ENCODE peak calls at places on chromosomes 4 and X, in six cellular contexts. F is mesenchymal stem cell, O is H9, N is neuronal stem cell, Y is H1, I is trophoblast cell. K is an unnamed sample.

GRCh38 chr4:76504613-76505465 is 69.8 kb downstream of the SHROOM3 start:
- DNase-seq in F (peak), O (no peak), N (no peak), Y (no peak), I (peak), K (peak)

GRCh38 chr4:74516321-74516720 is 71.4 kb downstream of the AREG start:
- DNase-seq in F (peak), O (no peak), N (no peak), Y (no peak), I (no peak), K (peak)

GRCh38 chrX:128078545-128078944 is 26.3 kb upstream of the ACTRT1 start:
- DNase-seq in F (no peak), O (no peak), N (no peak), Y (no peak), I (no peak), K (no peak)

GRCh38 chr4:108512615-108513505 is 107.5 kb upstream of the RPL34 start:
- DNase-seq in F (peak), O (peak), N (peak), Y (peak), I (peak), K (peak)

GRCh38 chr4:73862357-73862756 is 6.8 kb upstream of the CXCL1 start:
- DNase-seq in F (peak), O (no peak), N (no peak), Y (no peak), I (no peak), K (peak)

GRCh38 chrX:69919749-69920148 is 130.0 kb downstream of the AWAT2 start:
- DNase-seq in F (no peak), O (no peak), N (peak), Y (no peak), I (peak), K (no peak)

GRCh38 chr4:113116414-113117345 is 67.2 kb downstream of the ANK2 start:
- DNase-seq in F (no peak), O (peak), N (no peak), Y (no peak), I (no peak), K (no peak)

GRCh38 chr4:138348055-138348454 is 105.9 kb upstream of the SLC7A11 start:
- DNase-seq in F (no peak), O (no peak), N (no peak), Y (no peak), I (no peak), K (peak)

GRCh38 chr4:140056015-140056414 is 98.0 kb downstream of the MAML3 start:
- DNase-seq in F (no peak), O (no peak), N (no peak), Y (no peak), I (peak), K (no peak)

GRCh38 chr4:76704133-76704881 is 193.6 kb downstream of the SOWAHB start:
- DNase-seq in F (peak), O (no peak), N (no peak), Y (no peak), I (peak), K (peak)

GRCh38 chr4:55475394-55476243 is 71.1 kb downstream of the CLOCK start:
- DNase-seq in F (peak), O (no peak), N (no peak), Y (no peak), I (no peak), K (peak)

DNA sequence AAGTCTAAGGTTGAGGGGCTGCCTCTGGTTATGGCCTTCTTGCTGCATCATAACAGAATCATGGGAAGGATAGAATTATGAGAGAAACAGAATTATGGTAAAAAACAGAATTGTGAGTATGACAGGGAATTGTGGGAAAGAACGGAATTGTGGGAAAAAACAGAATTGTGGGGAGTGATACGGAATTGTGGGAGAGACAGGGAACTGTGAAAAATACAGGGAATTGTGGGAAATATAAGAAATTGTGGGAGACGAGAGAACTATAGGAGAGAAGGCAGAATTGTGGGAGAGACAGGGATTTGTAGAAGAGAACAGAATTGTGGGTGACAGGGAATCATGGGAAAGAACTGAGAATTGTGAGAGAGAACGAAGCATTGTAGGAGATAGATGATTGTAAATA is 159.1 kb downstream of the FRMPD4 start:
- DNase-seq in F (no peak), O (no peak), N (no peak), Y (no peak), I (no peak), K (no peak)
- H4K91ac ChIP-seq in F (no peak), O (no peak), N (no peak), Y (no peak), I (no peak), K (no peak)

DNA sequence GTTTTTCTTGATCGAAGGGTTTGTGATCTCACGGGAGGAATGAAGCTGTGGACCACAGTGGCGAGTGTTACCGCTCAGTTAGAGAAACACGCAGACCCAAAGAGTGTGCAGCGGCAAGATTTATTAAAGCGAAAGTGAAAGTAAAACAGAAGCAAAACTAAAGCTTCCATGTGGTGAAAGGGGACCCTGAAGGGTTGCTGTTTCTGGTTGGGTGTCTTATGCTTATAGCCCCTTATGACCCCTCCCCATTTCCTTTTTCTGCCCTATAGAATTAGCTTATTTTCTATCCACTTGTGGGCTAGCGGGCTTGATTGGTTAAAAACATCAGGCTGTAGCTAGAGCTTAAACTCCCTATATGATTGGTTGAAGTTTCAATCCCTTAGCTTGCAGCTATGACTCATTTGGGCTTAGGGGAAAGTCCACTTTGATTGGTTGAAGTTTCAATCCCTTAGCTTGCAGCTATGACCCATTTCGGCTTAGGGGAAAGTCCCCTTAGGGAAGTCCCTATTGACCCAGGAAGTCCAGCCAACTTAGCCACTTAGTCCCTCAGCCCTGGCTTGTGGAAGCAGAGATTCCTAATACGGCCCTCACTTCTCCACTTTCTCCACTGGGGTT is 171.2 kb upstream of the NWD2 start:
- DNase-seq in F (no peak), O (no peak), N (no peak), Y (no peak), I (peak), K (no peak)
- H4K91ac ChIP-seq in F (no peak), O (no peak), N (no peak), Y (no peak), I (no peak), K (no peak)

GRCh38 chrX:152412105-152412504 is 39.0 kb downstream of the GABRA3 start:
- DNase-seq in F (no peak), O (no peak), N (no peak), Y (no peak), I (no peak), K (no peak)

GRCh38 chrX:152418025-152418424 is 33.1 kb downstream of the GABRA3 start:
- DNase-seq in F (no peak), O (no peak), N (no peak), Y (no peak), I (no peak), K (no peak)
- H4K91ac ChIP-seq in F (no peak), O (no peak), N (no peak), Y (no peak), I (no peak), K (no peak)

DNA sequence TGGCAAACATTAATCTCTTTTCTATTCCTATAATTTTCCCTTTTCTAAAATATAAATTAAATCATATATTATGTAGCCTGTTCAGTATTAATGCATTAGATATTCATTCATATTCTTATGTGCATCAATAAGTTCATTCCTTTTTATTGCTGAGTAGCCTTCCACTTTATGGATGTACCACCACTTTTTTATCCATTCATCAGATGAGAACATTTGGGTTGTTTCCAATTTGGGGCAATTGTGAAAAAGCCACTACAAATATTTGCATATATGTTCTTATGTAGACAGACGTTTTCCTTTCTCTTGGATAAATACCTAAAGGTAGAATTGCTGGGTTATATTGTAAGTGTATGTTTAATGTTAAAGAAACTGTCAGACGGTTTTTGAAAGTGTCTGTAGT is 79.4 kb upstream of the MAPK10 start:
- DNase-seq in F (no peak), O (no peak), N (no peak), Y (no peak), I (no peak), K (no peak)
- H4K91ac ChIP-seq in F (no peak), O (no peak), N (no peak), Y (no peak), I (no peak), K (no peak)

DNA sequence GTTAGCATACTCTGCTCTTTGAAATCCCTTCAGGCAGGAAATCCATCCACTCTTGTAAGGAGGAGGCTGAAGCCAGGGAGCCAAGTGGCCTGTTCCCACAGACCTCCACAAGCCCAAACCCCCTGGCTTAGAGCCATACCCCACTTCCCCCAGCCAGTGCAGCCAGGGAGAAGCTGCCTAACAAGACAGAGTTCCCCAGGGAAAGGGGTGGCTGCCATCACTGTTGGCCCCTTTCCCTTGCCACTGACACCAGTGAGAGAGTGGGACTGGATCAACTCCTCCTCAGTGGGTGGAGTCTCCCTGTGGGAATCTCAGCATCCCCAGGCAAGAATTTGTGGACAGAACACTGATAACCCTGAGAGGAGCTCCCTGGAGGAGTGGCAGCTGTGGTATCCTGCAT is 389.4 kb downstream of the PABPC4L start:
- DNase-seq in F (no peak), O (no peak), N (no peak), Y (no peak), I (no peak), K (no peak)
- H4K91ac ChIP-seq in F (no peak), O (no peak), N (no peak), Y (no peak), I (no peak), K (no peak)